ENCODE peak calls at places on chromosomes 11 and 22, in four cellular contexts. One of them, this sample, is unnamed.

GRCh38 chr11:17887779-17888178 is 125.1 kb downstream of the SERGEF start:
- DNase-seq in GM12878: no peak
- DNase-seq in HepG2: no peak
- DNase-seq in SK-N-SH: no peak
- DNase-seq in this sample: no peak

GRCh38 chr11:19723572-19724342 is 11.1 kb downstream of the NAV2 start:
- DNase-seq in GM12878: no peak
- DNase-seq in SK-N-SH: peak
- DNase-seq in HepG2: peak
- DNase-seq in this sample: no peak

GRCh38 chr11:63508009-63508408 is 2.1 kb downstream of the LGALS12 start:
- DNase-seq in GM12878: no peak
- DNase-seq in HepG2: peak
- DNase-seq in SK-N-SH: peak
- DNase-seq in this sample: peak

GRCh38 chr11:44718057-44718456 is 8.7 kb upstream of the TSPAN18 start:
- DNase-seq in HepG2: no peak
- DNase-seq in GM12878: no peak
- DNase-seq in SK-N-SH: no peak
- DNase-seq in this sample: no peak

GRCh38 chr22:50111056-50111455 is 21.2 kb downstream of the MOV10L1 start:
- DNase-seq in HepG2: no peak
- DNase-seq in GM12878: no peak
- DNase-seq in SK-N-SH: no peak
- DNase-seq in this sample: no peak

GRCh38 chr22:42544686-42545085 is 9.1 kb upstream of the SERHL2 start:
- DNase-seq in SK-N-SH: no peak
- DNase-seq in HepG2: peak
- DNase-seq in GM12878: no peak
- DNase-seq in this sample: peak

GRCh38 chr11:104091281-104092071 is 55.0 kb downstream of the DDI1 start:
- DNase-seq in HepG2: no peak
- DNase-seq in GM12878: no peak
- DNase-seq in SK-N-SH: no peak
- DNase-seq in this sample: no peak

GRCh38 chr22:50696251-50696798 is 23.7 kb downstream of the SHANK3 start:
- DNase-seq in HepG2: no peak
- DNase-seq in SK-N-SH: no peak
- DNase-seq in GM12878: no peak
- DNase-seq in this sample: no peak

GRCh38 chr22:37896181-37896592 is 9.9 kb upstream of the MICALL1 start:
- DNase-seq in GM12878: peak
- DNase-seq in SK-N-SH: no peak
- DNase-seq in HepG2: peak
- DNase-seq in this sample: no peak

GRCh38 chr22:46273432-46274148 is 5.8 kb downstream of the TTC38 start:
- DNase-seq in SK-N-SH: no peak
- DNase-seq in HepG2: no peak
- DNase-seq in GM12878: no peak
- DNase-seq in this sample: no peak

GRCh38 chr22:46622081-46622521 is 1.9 kb downstream of the GRAMD4 start:
- DNase-seq in HepG2: no peak
- DNase-seq in SK-N-SH: peak
- DNase-seq in GM12878: no peak
- DNase-seq in this sample: no peak

GRCh38 chr11:13776134-13776815 is 107.8 kb downstream of the FAR1 start:
- DNase-seq in GM12878: no peak
- DNase-seq in HepG2: no peak
- DNase-seq in SK-N-SH: no peak
- DNase-seq in this sample: no peak

GRCh38 chr11:73330569-73331093 is 22.6 kb downstream of the ARHGEF17 start:
- DNase-seq in GM12878: no peak
- DNase-seq in HepG2: peak
- DNase-seq in SK-N-SH: peak
- DNase-seq in this sample: peak

GRCh38 chr11:71408826-71409225 is 39.4 kb downstream of the DHCR7 start:
- DNase-seq in SK-N-SH: no peak
- DNase-seq in GM12878: no peak
- DNase-seq in HepG2: no peak
- DNase-seq in this sample: no peak

GRCh38 chr11:64323373-64323772 is 5.5 kb downstream of the PRDX5 start:
- DNase-seq in GM12878: no peak
- DNase-seq in SK-N-SH: no peak
- DNase-seq in HepG2: no peak
- DNase-seq in this sample: no peak

DNA sequence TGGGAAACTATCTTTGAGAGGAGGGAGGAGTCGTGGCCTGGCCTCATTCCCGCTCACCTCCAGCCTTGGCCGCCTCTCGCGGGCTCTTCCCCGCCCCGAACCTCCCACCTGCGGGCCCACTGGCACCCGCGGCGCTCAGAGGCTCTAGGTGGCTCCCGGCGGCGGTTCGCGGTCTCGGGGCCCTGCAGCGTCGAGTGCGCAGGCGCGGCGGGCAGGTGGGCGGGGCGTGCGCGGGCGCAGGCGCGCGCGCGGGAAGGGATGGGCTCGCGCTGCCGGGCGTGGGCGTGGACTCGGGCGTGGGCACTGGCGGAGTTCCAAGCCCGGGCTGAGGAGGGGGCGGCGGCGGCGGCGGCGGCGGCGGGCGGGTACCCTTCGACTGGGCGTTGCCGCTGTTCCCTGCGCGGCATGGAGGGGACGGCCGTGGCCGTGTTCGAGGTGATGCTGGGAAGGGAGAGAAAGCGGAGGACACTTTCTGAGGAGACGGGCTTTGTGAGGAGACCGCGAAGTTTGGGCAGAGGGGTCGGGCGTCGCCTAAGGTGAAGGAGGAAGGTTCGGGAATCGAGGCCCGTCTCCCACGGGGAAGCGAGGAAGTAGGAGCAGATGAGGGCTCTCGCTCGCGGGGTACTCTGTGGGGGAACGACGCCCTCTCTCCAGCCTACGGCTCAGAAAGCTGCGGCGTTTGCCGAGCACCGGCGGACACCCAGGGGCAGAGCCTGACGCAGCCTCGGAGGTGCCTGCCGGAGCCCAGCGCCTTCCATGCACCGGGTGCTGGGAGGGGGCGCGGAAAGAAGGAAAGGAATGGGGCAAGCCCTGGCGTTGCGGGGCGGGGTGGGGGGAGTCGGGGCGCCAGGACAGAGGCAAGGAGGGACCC is 15.7 kb upstream of the SPTBN2 start:
- DNase-seq in SK-N-SH: peak
- DNase-seq in GM12878: peak
- DNase-seq in HepG2: peak
- DNase-seq in this sample: peak
- TF ChIP-seq PBX3 in SK-N-SH: no peak
- TF ChIP-seq PBX3 in GM12878: no peak
- TF ChIP-seq PBX3 in HepG2: no peak
- TF ChIP-seq PBX3 in this sample: no peak

DNA sequence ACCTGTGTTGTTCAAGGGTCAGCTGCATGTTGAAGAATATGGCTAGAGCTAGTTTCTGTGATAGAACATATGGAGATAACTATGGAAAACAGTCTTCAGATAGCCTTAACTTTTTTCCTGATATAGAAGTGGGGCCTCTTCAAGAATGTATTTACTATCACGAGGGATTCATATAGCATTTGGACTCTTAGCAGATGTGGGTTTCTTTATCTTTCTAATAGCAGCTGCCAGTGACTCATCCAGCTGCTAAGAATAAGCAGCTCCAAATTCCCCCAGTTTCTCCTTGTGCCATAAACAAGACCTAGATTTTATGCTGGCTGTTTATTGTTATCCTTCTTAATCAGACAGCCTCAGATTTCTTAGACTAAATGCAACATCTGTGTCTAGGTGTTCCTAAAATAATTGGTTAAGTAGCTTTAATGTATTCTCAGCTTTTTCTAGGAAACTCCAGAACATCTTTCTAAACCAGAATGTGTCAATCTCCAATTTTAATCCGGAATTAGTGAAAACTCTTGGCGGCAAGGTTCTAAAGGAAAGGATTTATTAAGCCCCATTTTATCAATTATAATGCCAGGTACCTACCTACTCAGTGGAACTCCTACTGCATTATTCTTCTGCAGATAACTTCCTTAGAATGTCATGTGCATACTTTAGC is 119.8 kb downstream of the CSTPP1 start:
- DNase-seq in SK-N-SH: no peak
- DNase-seq in HepG2: no peak
- DNase-seq in GM12878: no peak
- DNase-seq in this sample: no peak
- TF ChIP-seq PBX3 in SK-N-SH: no peak
- TF ChIP-seq PBX3 in HepG2: no peak
- TF ChIP-seq PBX3 in GM12878: no peak
- TF ChIP-seq PBX3 in this sample: no peak

GRCh38 chr11:118305726-118306125 is 1.2 kb downstream of the CD3E start:
- DNase-seq in SK-N-SH: no peak
- DNase-seq in HepG2: no peak
- DNase-seq in GM12878: no peak
- DNase-seq in this sample: no peak
- TF ChIP-seq PBX3 in SK-N-SH: no peak
- TF ChIP-seq PBX3 in HepG2: no peak
- TF ChIP-seq PBX3 in GM12878: no peak
- TF ChIP-seq PBX3 in this sample: no peak

DNA sequence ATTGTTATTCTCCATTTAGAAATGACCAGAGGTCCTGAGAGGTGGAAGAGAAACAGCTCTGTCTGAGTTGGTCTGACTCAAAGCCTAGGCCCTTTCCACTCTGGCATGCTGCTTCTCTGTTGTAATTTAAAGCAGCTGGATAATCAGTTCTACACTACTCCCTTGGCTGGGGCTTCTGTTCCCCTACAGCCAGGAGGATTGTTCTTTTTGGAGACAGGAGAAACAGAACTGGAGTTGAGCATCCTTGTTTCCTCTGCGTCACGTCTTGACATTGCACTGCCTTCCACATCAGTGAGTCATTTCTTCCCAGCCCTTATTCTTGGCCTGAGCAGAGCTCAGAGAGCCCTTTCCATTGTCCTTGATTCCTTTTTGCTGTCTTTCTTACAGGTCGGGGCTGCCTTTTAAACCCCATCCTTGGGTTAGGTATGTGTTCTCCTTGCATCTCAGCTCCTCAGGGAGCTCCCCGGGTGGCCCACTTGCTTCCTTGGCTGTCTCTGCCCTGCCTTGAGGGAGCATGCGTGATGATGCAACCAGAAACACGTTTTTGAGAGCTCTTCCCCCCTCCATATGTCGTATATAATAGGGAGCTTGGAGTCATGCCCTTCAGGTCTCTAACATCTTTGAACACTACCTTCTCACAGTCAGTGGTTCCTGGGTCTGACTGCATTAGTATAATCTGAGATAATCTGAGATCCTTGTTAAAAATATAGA is 35.7 kb downstream of the CYB5R2 start:
- DNase-seq in GM12878: no peak
- DNase-seq in HepG2: no peak
- DNase-seq in SK-N-SH: no peak
- DNase-seq in this sample: no peak
- TF ChIP-seq PBX3 in GM12878: no peak
- TF ChIP-seq PBX3 in HepG2: no peak
- TF ChIP-seq PBX3 in SK-N-SH: peak
- TF ChIP-seq PBX3 in this sample: no peak

This sample was measured in A549.